ENCODE peak calls at places on chromosomes 2 and 18, in six cellular contexts. One of them, this sample, is unnamed.

GRCh38 chr2:124316875-124317605 is 292.0 kb downstream of the CNTNAP5 start:
- DNase-seq in neural crest cell: no peak
- DNase-seq in activated T-cell treated with anti-CD3 and anti-CD28 coated beads for 4 hours: no peak
- DNase-seq in left ventricle myocardium superior: no peak
- DNase-seq in kidney tubule cell: no peak
- DNase-seq in stimulated activated CD4-positive, alpha-beta T cell treated with anti-CD3 and anti-CD28 coated beads, TNF-alpha, amount 100 ng/mL, for 1 hour: no peak
- DNase-seq in this sample: no peak

GRCh38 chr2:84492571-84492970 is 23.7 kb upstream of the DNAH6 start:
- DNase-seq in left ventricle myocardium superior: no peak
- DNase-seq in activated T-cell treated with anti-CD3 and anti-CD28 coated beads for 4 hours: no peak
- DNase-seq in kidney tubule cell: no peak
- DNase-seq in neural crest cell: no peak
- DNase-seq in stimulated activated CD4-positive, alpha-beta T cell treated with anti-CD3 and anti-CD28 coated beads, TNF-alpha, amount 100 ng/mL, for 1 hour: no peak
- DNase-seq in this sample: no peak

GRCh38 chr2:132669854-132670103 is 226 bp downstream of the LYPD1 start:
- DNase-seq in neural crest cell: peak
- DNase-seq in left ventricle myocardium superior: no peak
- DNase-seq in stimulated activated CD4-positive, alpha-beta T cell treated with anti-CD3 and anti-CD28 coated beads, TNF-alpha, amount 100 ng/mL, for 1 hour: no peak
- DNase-seq in kidney tubule cell: no peak
- DNase-seq in activated T-cell treated with anti-CD3 and anti-CD28 coated beads for 4 hours: no peak
- DNase-seq in this sample: no peak

GRCh38 chr2:195307751-195308150 is 349.3 kb upstream of the SLC39A10 start:
- DNase-seq in stimulated activated CD4-positive, alpha-beta T cell treated with anti-CD3 and anti-CD28 coated beads, TNF-alpha, amount 100 ng/mL, for 1 hour: no peak
- DNase-seq in activated T-cell treated with anti-CD3 and anti-CD28 coated beads for 4 hours: no peak
- DNase-seq in left ventricle myocardium superior: no peak
- DNase-seq in kidney tubule cell: no peak
- DNase-seq in neural crest cell: no peak
- DNase-seq in this sample: no peak

GRCh38 chr2:127541849-127542630 is 6.6 kb downstream of the MYO7B start:
- DNase-seq in neural crest cell: no peak
- DNase-seq in kidney tubule cell: no peak
- DNase-seq in activated T-cell treated with anti-CD3 and anti-CD28 coated beads for 4 hours: no peak
- DNase-seq in left ventricle myocardium superior: no peak
- DNase-seq in stimulated activated CD4-positive, alpha-beta T cell treated with anti-CD3 and anti-CD28 coated beads, TNF-alpha, amount 100 ng/mL, for 1 hour: no peak
- DNase-seq in this sample: peak

GRCh38 chr2:105469781-105470180 is 70.9 kb upstream of the FHL2 start:
- DNase-seq in activated T-cell treated with anti-CD3 and anti-CD28 coated beads for 4 hours: no peak
- DNase-seq in left ventricle myocardium superior: no peak
- DNase-seq in stimulated activated CD4-positive, alpha-beta T cell treated with anti-CD3 and anti-CD28 coated beads, TNF-alpha, amount 100 ng/mL, for 1 hour: no peak
- DNase-seq in kidney tubule cell: no peak
- DNase-seq in neural crest cell: no peak
- DNase-seq in this sample: no peak

GRCh38 chr2:142734770-142735169 is 142.7 kb upstream of the KYNU start:
- DNase-seq in neural crest cell: no peak
- DNase-seq in left ventricle myocardium superior: no peak
- DNase-seq in kidney tubule cell: peak
- DNase-seq in activated T-cell treated with anti-CD3 and anti-CD28 coated beads for 4 hours: no peak
- DNase-seq in stimulated activated CD4-positive, alpha-beta T cell treated with anti-CD3 and anti-CD28 coated beads, TNF-alpha, amount 100 ng/mL, for 1 hour: no peak
- DNase-seq in this sample: no peak

GRCh38 chr2:26039603-26040367 is 5.9 kb downstream of the RAB10 start:
- DNase-seq in left ventricle myocardium superior: no peak
- DNase-seq in kidney tubule cell: no peak
- DNase-seq in stimulated activated CD4-positive, alpha-beta T cell treated with anti-CD3 and anti-CD28 coated beads, TNF-alpha, amount 100 ng/mL, for 1 hour: no peak
- DNase-seq in neural crest cell: no peak
- DNase-seq in activated T-cell treated with anti-CD3 and anti-CD28 coated beads for 4 hours: no peak
- DNase-seq in this sample: no peak

GRCh38 chr2:20355131-20355530 is 4.5 kb upstream of the PUM2 start:
- DNase-seq in neural crest cell: no peak
- DNase-seq in stimulated activated CD4-positive, alpha-beta T cell treated with anti-CD3 and anti-CD28 coated beads, TNF-alpha, amount 100 ng/mL, for 1 hour: no peak
- DNase-seq in activated T-cell treated with anti-CD3 and anti-CD28 coated beads for 4 hours: no peak
- DNase-seq in kidney tubule cell: no peak
- DNase-seq in left ventricle myocardium superior: no peak
- DNase-seq in this sample: no peak

GRCh38 chr2:205462681-205463345 is 219.5 kb upstream of the NRP2 start:
- DNase-seq in activated T-cell treated with anti-CD3 and anti-CD28 coated beads for 4 hours: no peak
- DNase-seq in kidney tubule cell: peak
- DNase-seq in left ventricle myocardium superior: no peak
- DNase-seq in stimulated activated CD4-positive, alpha-beta T cell treated with anti-CD3 and anti-CD28 coated beads, TNF-alpha, amount 100 ng/mL, for 1 hour: no peak
- DNase-seq in neural crest cell: no peak
- DNase-seq in this sample: no peak

GRCh38 chr18:63523660-63524059 is 18.5 kb upstream of the SERPINB12 start:
- DNase-seq in activated T-cell treated with anti-CD3 and anti-CD28 coated beads for 4 hours: no peak
- DNase-seq in left ventricle myocardium superior: no peak
- DNase-seq in stimulated activated CD4-positive, alpha-beta T cell treated with anti-CD3 and anti-CD28 coated beads, TNF-alpha, amount 100 ng/mL, for 1 hour: no peak
- DNase-seq in kidney tubule cell: no peak
- DNase-seq in neural crest cell: no peak
- DNase-seq in this sample: no peak

GRCh38 chr2:55088400-55088799 is 38.1 kb upstream of the RTN4 start:
- DNase-seq in left ventricle myocardium superior: no peak
- DNase-seq in neural crest cell: no peak
- DNase-seq in activated T-cell treated with anti-CD3 and anti-CD28 coated beads for 4 hours: no peak
- DNase-seq in stimulated activated CD4-positive, alpha-beta T cell treated with anti-CD3 and anti-CD28 coated beads, TNF-alpha, amount 100 ng/mL, for 1 hour: no peak
- DNase-seq in kidney tubule cell: no peak
- DNase-seq in this sample: no peak

GRCh38 chr2:240876475-240877251 is 8.0 kb downstream of the AGXT start:
- DNase-seq in kidney tubule cell: no peak
- DNase-seq in stimulated activated CD4-positive, alpha-beta T cell treated with anti-CD3 and anti-CD28 coated beads, TNF-alpha, amount 100 ng/mL, for 1 hour: no peak
- DNase-seq in activated T-cell treated with anti-CD3 and anti-CD28 coated beads for 4 hours: no peak
- DNase-seq in neural crest cell: no peak
- DNase-seq in left ventricle myocardium superior: no peak
- DNase-seq in this sample: no peak

GRCh38 chr2:197145471-197146056 is 165.0 kb downstream of the ANKRD44 start:
- DNase-seq in stimulated activated CD4-positive, alpha-beta T cell treated with anti-CD3 and anti-CD28 coated beads, TNF-alpha, amount 100 ng/mL, for 1 hour: no peak
- DNase-seq in neural crest cell: no peak
- DNase-seq in kidney tubule cell: no peak
- DNase-seq in left ventricle myocardium superior: no peak
- DNase-seq in activated T-cell treated with anti-CD3 and anti-CD28 coated beads for 4 hours: no peak
- DNase-seq in this sample: no peak

GRCh38 chr2:44543773-44544725 is 182.3 kb downstream of the CAMKMT start:
- DNase-seq in left ventricle myocardium superior: no peak
- DNase-seq in kidney tubule cell: peak
- DNase-seq in activated T-cell treated with anti-CD3 and anti-CD28 coated beads for 4 hours: no peak
- DNase-seq in stimulated activated CD4-positive, alpha-beta T cell treated with anti-CD3 and anti-CD28 coated beads, TNF-alpha, amount 100 ng/mL, for 1 hour: no peak
- DNase-seq in neural crest cell: no peak
- DNase-seq in this sample: peak

GRCh38 chr2:225177098-225177497 is 134.8 kb upstream of the DOCK10 start:
- DNase-seq in stimulated activated CD4-positive, alpha-beta T cell treated with anti-CD3 and anti-CD28 coated beads, TNF-alpha, amount 100 ng/mL, for 1 hour: no peak
- DNase-seq in neural crest cell: no peak
- DNase-seq in activated T-cell treated with anti-CD3 and anti-CD28 coated beads for 4 hours: no peak
- DNase-seq in kidney tubule cell: peak
- DNase-seq in left ventricle myocardium superior: no peak
- DNase-seq in this sample: peak